ENCODE peak calls at places on chromosomes 11 and 22, in nine cellular contexts. Q, S, F, R, V, N, J, W and Z are unnamed samples.

GRCh38 chr22:24693359-24693758 is 81.2 kb downstream of the PIWIL3 start:
- DNase-seq in R (no peak), V (no peak), J (no peak), Q (no peak), N (no peak), W (no peak), F (no peak), S (no peak), Z (no peak)

GRCh38 chr11:60159868-60160267 is 23.0 kb downstream of the MS4A6A start:
- DNase-seq in V (no peak), J (no peak), N (no peak), W (no peak), R (no peak), S (no peak), Q (no peak), F (no peak), Z (no peak)

GRCh38 chr11:66316849-66317251 is at the start of gene CD248:
- DNase-seq in Q (no peak), R (no peak), N (no peak), V (no peak), W (no peak), F (peak; percentile 75), J (no peak), S (peak; percentile 61), Z (peak; percentile 83)

GRCh38 chr22:37228106-37229011 is 15.7 kb downstream of the RAC2 start:
- DNase-seq in R (no peak), J (no peak), W (no peak), S (no peak), Q (peak; percentile 44), F (no peak), N (peak; percentile 71), V (no peak), Z (no peak)

GRCh38 chr11:111942826-111943225 is 5.7 kb downstream of the DIXDC1 start:
- DNase-seq in F (no peak), V (no peak), N (no peak), Q (no peak), J (no peak), R (no peak), S (no peak), W (peak; percentile 13), Z (peak; percentile 60)

GRCh38 chr11:2580444-2581050 is 119.2 kb downstream of the KCNQ1OT1 start:
- DNase-seq in F (peak; percentile 19), N (no peak), V (peak; percentile 3), R (no peak), Q (no peak), W (no peak), J (no peak), S (no peak), Z (no peak)

GRCh38 chr11:88117281-88117858 is 57.9 kb downstream of the RAB38 start:
- DNase-seq in J (no peak), F (no peak), R (no peak), Q (no peak), V (no peak), S (no peak), W (no peak), N (no peak), Z (no peak)

GRCh38 chr11:117221775-117222517 is 9.9 kb downstream of the PCSK7 start:
- DNase-seq in J (no peak), W (no peak), Q (no peak), N (no peak), V (no peak), R (no peak), S (no peak), F (no peak), Z (peak; percentile 70)

GRCh38 chr11:1875093-1875785 is 16.5 kb downstream of the PRR33 start:
- DNase-seq in N (no peak), R (no peak), S (no peak), J (no peak), F (no peak), W (no peak), V (no peak), Q (no peak), Z (no peak)

GRCh38 chr22:31451709-31452571 is 37.7 kb downstream of the EIF4ENIF1 start:
- DNase-seq in F (no peak), N (peak; percentile 12), S (no peak), W (peak; percentile 61), V (peak; percentile 21), Q (peak; percentile 2), R (no peak), J (no peak), Z (peak; percentile 53)

GRCh38 chr22:26597026-26597425 is 7.1 kb upstream of the TPST2 start:
- DNase-seq in R (no peak), V (no peak), N (no peak), W (peak; percentile 83), Q (no peak), S (no peak), J (no peak), F (no peak), Z (no peak)

GRCh38 chr11:65077466-65077865 is 6.4 kb downstream of the CDCA5 start:
- DNase-seq in F (no peak), Q (no peak), W (no peak), N (no peak), V (peak; percentile 94), S (no peak), R (no peak), J (no peak), Z (no peak)

GRCh38 chr22:27150530-27150909 is 493.1 kb downstream of the MIAT start:
- DNase-seq in N (no peak), J (no peak), R (no peak), F (no peak), W (peak; percentile 6), V (no peak), S (no peak), Q (no peak), Z (peak; percentile 6)

GRCh38 chr11:2813141-2813908 is 72.2 kb downstream of the CDKN1C start:
- DNase-seq in Q (no peak), S (no peak), J (no peak), W (no peak), F (no peak), R (no peak), N (no peak), V (no peak), Z (no peak)

GRCh38 chr11:96426356-96427103 is 36.7 kb downstream of the JRKL start:
- DNase-seq in F (no peak), J (peak; percentile 7), V (no peak), W (peak; percentile 70), S (no peak), Q (no peak), N (no peak), R (no peak), Z (peak; percentile 77)

GRCh38 chr11:68461284-68461861 is 821 bp downstream of the PPP6R3 start:
- DNase-seq in N (no peak), W (peak; percentile 75), J (peak; percentile 34), Q (no peak), R (no peak), F (no peak), S (no peak), V (no peak), Z (no peak)